ENCODE peak calls at places on chromosome 9, in eight cellular contexts. One of them, this sample, is unnamed. For H3K4me1, the result is how much of the 10 kb centered on the place peaks cover.

GRCh38 chr9:117414220-117414905 is 494 bp downstream of the ASTN2 start:
- DNase-seq in heart right ventricle: peak
- DNase-seq in IMR-90: no peak
- DNase-seq in HCT116: no peak
- DNase-seq in right atrium auricular region: no peak
- DNase-seq in kidney: peak
- DNase-seq in hepatocyte: peak
- DNase-seq in spleen: no peak
- DNase-seq in this sample: peak

GRCh38 chr9:76433851-76434250 is 25.1 kb upstream of the GCNT1 start:
- DNase-seq in spleen: no peak
- DNase-seq in HCT116: no peak
- DNase-seq in kidney: no peak
- DNase-seq in IMR-90: peak
- DNase-seq in right atrium auricular region: no peak
- DNase-seq in heart right ventricle: no peak
- DNase-seq in hepatocyte: no peak
- DNase-seq in this sample: no peak

GRCh38 chr9:70079364-70080103 is 35.9 kb downstream of the MAMDC2 start:
- DNase-seq in hepatocyte: no peak
- DNase-seq in spleen: no peak
- DNase-seq in kidney: no peak
- DNase-seq in HCT116: no peak
- DNase-seq in heart right ventricle: no peak
- DNase-seq in right atrium auricular region: no peak
- DNase-seq in IMR-90: peak
- DNase-seq in this sample: peak

GRCh38 chr9:6305954-6306563 is 22.1 kb upstream of the TPD52L3 start:
- DNase-seq in spleen: no peak
- DNase-seq in IMR-90: peak
- DNase-seq in right atrium auricular region: no peak
- DNase-seq in heart right ventricle: no peak
- DNase-seq in hepatocyte: peak
- DNase-seq in kidney: no peak
- DNase-seq in HCT116: peak
- DNase-seq in this sample: peak

GRCh38 chr9:132192728-132193127 is 30.9 kb downstream of the NTNG2 start:
- DNase-seq in HCT116: no peak
- DNase-seq in heart right ventricle: no peak
- DNase-seq in right atrium auricular region: no peak
- DNase-seq in hepatocyte: no peak
- DNase-seq in spleen: no peak
- DNase-seq in kidney: no peak
- DNase-seq in IMR-90: peak
- DNase-seq in this sample: no peak

GRCh38 chr9:77177894-77178794 is 810 bp downstream of the VPS13A start:
- DNase-seq in heart right ventricle: peak
- DNase-seq in spleen: peak
- DNase-seq in right atrium auricular region: no peak
- DNase-seq in kidney: peak
- DNase-seq in hepatocyte: peak
- DNase-seq in IMR-90: peak
- DNase-seq in HCT116: no peak
- DNase-seq in this sample: peak

GRCh38 chr9:130043654-130044623 is 950 bp upstream of the FNBP1 start:
- DNase-seq in IMR-90: peak
- DNase-seq in spleen: peak
- DNase-seq in right atrium auricular region: peak
- DNase-seq in HCT116: no peak
- DNase-seq in heart right ventricle: peak
- DNase-seq in hepatocyte: peak
- DNase-seq in kidney: peak
- DNase-seq in this sample: peak

GRCh38 chr9:135096408-135096885 is 9.0 kb downstream of the OLFM1 start:
- DNase-seq in spleen: no peak
- DNase-seq in hepatocyte: no peak
- DNase-seq in kidney: no peak
- DNase-seq in heart right ventricle: no peak
- DNase-seq in right atrium auricular region: no peak
- DNase-seq in HCT116: no peak
- DNase-seq in IMR-90: no peak
- DNase-seq in this sample: no peak

GRCh38 chr9:87816041-87816440 is 66.6 kb upstream of the SPATA31E1 start:
- DNase-seq in hepatocyte: no peak
- DNase-seq in HCT116: no peak
- DNase-seq in heart right ventricle: no peak
- DNase-seq in IMR-90: peak
- DNase-seq in kidney: no peak
- DNase-seq in spleen: no peak
- DNase-seq in right atrium auricular region: no peak
- DNase-seq in this sample: peak

GRCh38 chr9:110578896-110579752 is at the start of gene SVEP1:
- DNase-seq in IMR-90: peak
- DNase-seq in hepatocyte: peak
- DNase-seq in HCT116: no peak
- DNase-seq in heart right ventricle: peak
- DNase-seq in kidney: peak
- DNase-seq in right atrium auricular region: no peak
- DNase-seq in spleen: peak
- DNase-seq in this sample: peak

GRCh38 chr9:33135086-33135958 is 31.8 kb downstream of the B4GALT1 start:
- DNase-seq in hepatocyte: no peak
- DNase-seq in heart right ventricle: no peak
- DNase-seq in IMR-90: peak
- DNase-seq in kidney: no peak
- DNase-seq in HCT116: no peak
- DNase-seq in spleen: peak
- DNase-seq in right atrium auricular region: no peak
- DNase-seq in this sample: no peak
- H3K4me1 ChIP-seq in hepatocyte: under half
- H3K4me1 ChIP-seq in heart right ventricle: under half
- H3K4me1 ChIP-seq in IMR-90: under half
- H3K4me1 ChIP-seq in kidney: half or more
- H3K4me1 ChIP-seq in HCT116: under half
- H3K4me1 ChIP-seq in spleen: half or more
- H3K4me1 ChIP-seq in right atrium auricular region: under half
- H3K4me1 ChIP-seq in this sample: under half

DNA sequence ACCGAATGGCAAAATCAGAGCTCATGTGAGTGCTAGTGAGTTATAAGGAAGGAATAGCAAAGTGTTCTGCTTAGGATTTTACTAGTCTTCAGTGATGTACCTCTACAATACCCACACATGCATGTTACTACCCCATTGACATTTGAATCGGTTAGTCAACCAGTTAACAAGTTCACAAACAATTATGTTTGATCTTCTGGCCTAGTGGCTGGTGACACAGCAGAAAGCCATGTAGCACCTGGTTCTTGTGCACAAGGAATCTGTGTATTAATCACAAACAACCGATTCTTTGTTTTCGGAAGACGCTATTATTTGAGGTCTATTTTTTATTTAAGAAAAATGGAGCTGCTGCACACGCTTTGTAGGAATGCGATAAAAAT is 41.9 kb downstream of the NTRK2 start:
- DNase-seq in right atrium auricular region: no peak
- DNase-seq in spleen: no peak
- DNase-seq in heart right ventricle: no peak
- DNase-seq in hepatocyte: no peak
- DNase-seq in kidney: no peak
- DNase-seq in HCT116: no peak
- DNase-seq in IMR-90: no peak
- DNase-seq in this sample: no peak
- H3K27ac ChIP-seq in right atrium auricular region: peak
- H3K27ac ChIP-seq in spleen: no peak
- H3K27ac ChIP-seq in heart right ventricle: no peak
- H3K27ac ChIP-seq in hepatocyte: no peak
- H3K27ac ChIP-seq in kidney: no peak
- H3K27ac ChIP-seq in HCT116: no peak
- H3K27ac ChIP-seq in IMR-90: no peak
- H3K27ac ChIP-seq in this sample: no peak

GRCh38 chr9:133948138-133948537 is 44.0 kb downstream of the VAV2 start:
- DNase-seq in HCT116: no peak
- DNase-seq in kidney: peak
- DNase-seq in right atrium auricular region: no peak
- DNase-seq in heart right ventricle: no peak
- DNase-seq in hepatocyte: no peak
- DNase-seq in IMR-90: no peak
- DNase-seq in spleen: peak
- DNase-seq in this sample: no peak

GRCh38 chr9:133945314-133945975 is 46.7 kb downstream of the VAV2 start:
- DNase-seq in kidney: peak
- DNase-seq in IMR-90: no peak
- DNase-seq in heart right ventricle: no peak
- DNase-seq in hepatocyte: no peak
- DNase-seq in right atrium auricular region: no peak
- DNase-seq in HCT116: no peak
- DNase-seq in spleen: peak
- DNase-seq in this sample: no peak

GRCh38 chr9:133944746-133945135 is 47.4 kb downstream of the VAV2 start:
- DNase-seq in right atrium auricular region: peak
- DNase-seq in kidney: peak
- DNase-seq in IMR-90: peak
- DNase-seq in heart right ventricle: no peak
- DNase-seq in spleen: peak
- DNase-seq in HCT116: no peak
- DNase-seq in hepatocyte: no peak
- DNase-seq in this sample: peak

GRCh38 chr9:133946840-133947486 is 45.2 kb downstream of the VAV2 start:
- DNase-seq in hepatocyte: no peak
- DNase-seq in heart right ventricle: no peak
- DNase-seq in HCT116: no peak
- DNase-seq in spleen: peak
- DNase-seq in IMR-90: no peak
- DNase-seq in kidney: no peak
- DNase-seq in right atrium auricular region: no peak
- DNase-seq in this sample: no peak

DNA sequence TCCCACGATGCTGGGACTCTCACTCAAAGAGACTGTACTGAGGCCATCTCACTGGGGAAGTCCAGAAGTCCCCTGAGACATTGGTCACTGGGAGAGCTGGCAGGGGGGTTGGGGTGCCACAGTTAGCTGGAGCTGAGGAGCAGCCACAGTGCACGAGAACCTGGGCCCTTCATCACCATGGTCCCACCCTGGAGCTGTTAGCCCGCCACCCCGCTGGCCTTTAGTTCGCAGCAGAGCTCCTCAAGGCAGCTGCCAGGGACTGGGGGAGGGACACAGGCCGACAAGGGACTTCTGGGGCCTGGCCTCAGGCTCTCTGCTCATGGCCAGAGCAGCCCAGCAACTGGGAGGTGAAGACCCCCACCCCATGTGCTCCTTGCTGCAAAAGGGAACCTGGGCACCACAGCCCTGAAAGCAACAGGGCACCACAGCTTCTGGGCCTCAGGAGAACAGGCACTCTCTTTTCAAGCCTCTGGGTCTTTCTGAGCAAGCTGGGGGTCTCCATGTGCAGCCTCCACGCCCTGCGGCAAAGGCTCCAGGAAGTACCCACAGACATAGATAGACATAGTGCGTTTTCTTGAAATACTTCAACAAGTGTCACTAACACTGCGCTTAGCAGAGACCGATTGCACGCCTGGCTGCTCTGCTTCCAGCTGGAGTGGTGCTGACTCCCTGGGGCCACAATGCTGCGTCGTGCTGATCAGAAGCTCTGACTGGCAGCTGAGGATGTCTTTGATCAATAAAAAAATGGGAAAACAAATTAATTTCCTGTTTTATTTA is 46.0 kb downstream of the VAV2 start:
- DNase-seq in HCT116: no peak
- DNase-seq in right atrium auricular region: no peak
- DNase-seq in kidney: peak
- DNase-seq in spleen: peak
- DNase-seq in hepatocyte: no peak
- DNase-seq in heart right ventricle: no peak
- DNase-seq in IMR-90: no peak
- DNase-seq in this sample: no peak
- H3K4me1 ChIP-seq in HCT116: under half
- H3K4me1 ChIP-seq in right atrium auricular region: under half
- H3K4me1 ChIP-seq in kidney: under half
- H3K4me1 ChIP-seq in spleen: half or more
- H3K4me1 ChIP-seq in hepatocyte: under half
- H3K4me1 ChIP-seq in heart right ventricle: under half
- H3K4me1 ChIP-seq in IMR-90: under half
- H3K4me1 ChIP-seq in this sample: under half

DNA sequence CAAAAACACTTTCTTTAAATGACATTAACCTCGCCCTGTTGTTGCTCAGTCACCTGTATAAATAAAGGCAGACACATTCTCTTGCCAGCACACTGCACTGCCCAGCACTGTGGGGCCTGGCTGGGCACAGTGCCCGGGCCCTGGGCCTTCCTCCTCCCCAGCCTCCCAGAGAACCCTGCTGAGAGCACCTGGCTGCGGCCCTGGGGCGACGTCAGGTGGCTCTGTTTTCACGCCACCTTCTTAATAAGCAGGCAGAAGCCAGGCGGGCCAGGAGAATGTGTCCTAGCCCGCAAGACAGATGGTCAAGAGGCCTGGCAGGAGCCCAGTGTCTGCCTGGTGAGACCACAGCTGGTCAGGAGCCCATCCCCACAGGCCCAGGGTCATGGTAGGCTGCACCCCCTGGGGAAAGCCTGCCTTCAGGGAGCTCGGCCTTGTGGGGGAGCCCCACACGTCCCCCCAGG is 8.2 kb upstream of the AGPAT2 start:
- DNase-seq in hepatocyte: no peak
- DNase-seq in right atrium auricular region: no peak
- DNase-seq in heart right ventricle: peak
- DNase-seq in IMR-90: no peak
- DNase-seq in HCT116: peak
- DNase-seq in spleen: no peak
- DNase-seq in kidney: peak
- DNase-seq in this sample: no peak
- H3K27ac ChIP-seq in hepatocyte: peak
- H3K27ac ChIP-seq in right atrium auricular region: no peak
- H3K27ac ChIP-seq in heart right ventricle: no peak
- H3K27ac ChIP-seq in IMR-90: no peak
- H3K27ac ChIP-seq in HCT116: peak
- H3K27ac ChIP-seq in spleen: no peak
- H3K27ac ChIP-seq in kidney: peak
- H3K27ac ChIP-seq in this sample: no peak

GRCh38 chr9:89622933-89623861 is 18.4 kb downstream of the GADD45G start:
- DNase-seq in kidney: no peak
- DNase-seq in HCT116: no peak
- DNase-seq in hepatocyte: no peak
- DNase-seq in spleen: no peak
- DNase-seq in right atrium auricular region: no peak
- DNase-seq in heart right ventricle: peak
- DNase-seq in IMR-90: no peak
- DNase-seq in this sample: no peak

GRCh38 chr9:89621031-89621430 is 16.2 kb downstream of the GADD45G start:
- DNase-seq in hepatocyte: no peak
- DNase-seq in spleen: no peak
- DNase-seq in heart right ventricle: no peak
- DNase-seq in HCT116: no peak
- DNase-seq in right atrium auricular region: no peak
- DNase-seq in kidney: no peak
- DNase-seq in IMR-90: no peak
- DNase-seq in this sample: no peak

GRCh38 chr9:89619739-89620138 is 14.9 kb downstream of the GADD45G start:
- DNase-seq in right atrium auricular region: no peak
- DNase-seq in HCT116: no peak
- DNase-seq in spleen: no peak
- DNase-seq in hepatocyte: no peak
- DNase-seq in kidney: no peak
- DNase-seq in heart right ventricle: no peak
- DNase-seq in IMR-90: no peak
- DNase-seq in this sample: no peak

GRCh38 chr9:89623925-89624420 is 19.2 kb downstream of the GADD45G start:
- DNase-seq in kidney: peak
- DNase-seq in IMR-90: no peak
- DNase-seq in spleen: no peak
- DNase-seq in right atrium auricular region: no peak
- DNase-seq in hepatocyte: no peak
- DNase-seq in heart right ventricle: peak
- DNase-seq in HCT116: no peak
- DNase-seq in this sample: no peak

GRCh38 chr9:89621676-89622075 is 16.9 kb downstream of the GADD45G start:
- DNase-seq in HCT116: no peak
- DNase-seq in heart right ventricle: peak
- DNase-seq in hepatocyte: no peak
- DNase-seq in right atrium auricular region: no peak
- DNase-seq in IMR-90: no peak
- DNase-seq in spleen: no peak
- DNase-seq in kidney: no peak
- DNase-seq in this sample: no peak
- H3K4me1 ChIP-seq in HCT116: under half
- H3K4me1 ChIP-seq in heart right ventricle: under half
- H3K4me1 ChIP-seq in hepatocyte: under half
- H3K4me1 ChIP-seq in right atrium auricular region: under half
- H3K4me1 ChIP-seq in IMR-90: under half
- H3K4me1 ChIP-seq in spleen: under half
- H3K4me1 ChIP-seq in kidney: under half
- H3K4me1 ChIP-seq in this sample: under half